ENCODE peak calls at places on chromosomes 16 and 17, in eight cellular contexts. One of them, this sample, is unnamed.

GRCh38 chr17:31724026-31724425 is 135.0 kb downstream of the COPRS start:
- DNase-seq in sigmoid colon: no peak
- DNase-seq in neural progenitor cell: no peak
- DNase-seq in psoas muscle: no peak
- DNase-seq in ascending aorta: no peak
- DNase-seq in OCI-LY7: no peak
- DNase-seq in mammary epithelial cell: peak
- DNase-seq in A549: no peak
- DNase-seq in this sample: no peak

GRCh38 chr17:38605852-38606645 is at the start of gene SRCIN1:
- DNase-seq in sigmoid colon: peak
- DNase-seq in neural progenitor cell: peak
- DNase-seq in psoas muscle: peak
- DNase-seq in ascending aorta: no peak
- DNase-seq in OCI-LY7: peak
- DNase-seq in mammary epithelial cell: peak
- DNase-seq in A549: peak
- DNase-seq in this sample: peak

GRCh38 chr16:84607694-84608093 is 10.2 kb downstream of the COTL1 start:
- DNase-seq in sigmoid colon: no peak
- DNase-seq in neural progenitor cell: no peak
- DNase-seq in psoas muscle: no peak
- DNase-seq in ascending aorta: no peak
- DNase-seq in OCI-LY7: peak
- DNase-seq in mammary epithelial cell: no peak
- DNase-seq in A549: no peak
- DNase-seq in this sample: no peak

GRCh38 chr16:72013389-72013788 is 4.8 kb downstream of the DHODH start:
- DNase-seq in sigmoid colon: no peak
- DNase-seq in neural progenitor cell: no peak
- DNase-seq in psoas muscle: peak
- DNase-seq in ascending aorta: no peak
- DNase-seq in OCI-LY7: no peak
- DNase-seq in mammary epithelial cell: peak
- DNase-seq in A549: no peak
- DNase-seq in this sample: no peak

GRCh38 chr17:66032082-66032712 is 159.7 kb downstream of the CEP112 start:
- DNase-seq in sigmoid colon: no peak
- DNase-seq in neural progenitor cell: no peak
- DNase-seq in psoas muscle: no peak
- DNase-seq in ascending aorta: no peak
- DNase-seq in OCI-LY7: no peak
- DNase-seq in mammary epithelial cell: no peak
- DNase-seq in A549: no peak
- DNase-seq in this sample: no peak

GRCh38 chr16:8849411-8850011 is 19.3 kb downstream of the CARHSP1 start:
- DNase-seq in sigmoid colon: no peak
- DNase-seq in neural progenitor cell: no peak
- DNase-seq in psoas muscle: no peak
- DNase-seq in ascending aorta: no peak
- DNase-seq in OCI-LY7: no peak
- DNase-seq in mammary epithelial cell: no peak
- DNase-seq in A549: no peak
- DNase-seq in this sample: no peak

GRCh38 chr16:64627781-64628180 is 494.1 kb downstream of the CDH11 start:
- DNase-seq in sigmoid colon: no peak
- DNase-seq in neural progenitor cell: no peak
- DNase-seq in psoas muscle: peak
- DNase-seq in ascending aorta: no peak
- DNase-seq in OCI-LY7: no peak
- DNase-seq in mammary epithelial cell: no peak
- DNase-seq in A549: no peak
- DNase-seq in this sample: no peak

GRCh38 chr16:17298238-17298637 is 172.5 kb downstream of the XYLT1 start:
- DNase-seq in sigmoid colon: no peak
- DNase-seq in neural progenitor cell: no peak
- DNase-seq in psoas muscle: no peak
- DNase-seq in ascending aorta: no peak
- DNase-seq in OCI-LY7: no peak
- DNase-seq in mammary epithelial cell: no peak
- DNase-seq in A549: no peak
- DNase-seq in this sample: no peak

GRCh38 chr16:49618955-49619354 is 237.0 kb downstream of the ZNF423 start:
- DNase-seq in sigmoid colon: peak
- DNase-seq in neural progenitor cell: no peak
- DNase-seq in psoas muscle: no peak
- DNase-seq in ascending aorta: no peak
- DNase-seq in OCI-LY7: no peak
- DNase-seq in mammary epithelial cell: no peak
- DNase-seq in A549: no peak
- DNase-seq in this sample: no peak

GRCh38 chr16:81468269-81468902 is 23.8 kb downstream of the CMIP start:
- DNase-seq in sigmoid colon: no peak
- DNase-seq in neural progenitor cell: no peak
- DNase-seq in psoas muscle: no peak
- DNase-seq in ascending aorta: no peak
- DNase-seq in OCI-LY7: no peak
- DNase-seq in mammary epithelial cell: no peak
- DNase-seq in A549: no peak
- DNase-seq in this sample: no peak

GRCh38 chr16:66426112-66427035 is 721 bp upstream of the BEAN1 start:
- DNase-seq in sigmoid colon: peak
- DNase-seq in neural progenitor cell: peak
- DNase-seq in psoas muscle: no peak
- DNase-seq in ascending aorta: no peak
- DNase-seq in OCI-LY7: no peak
- DNase-seq in mammary epithelial cell: no peak
- DNase-seq in A549: no peak
- DNase-seq in this sample: no peak

GRCh38 chr16:47694543-47694942 is 233.4 kb downstream of the PHKB start:
- DNase-seq in sigmoid colon: no peak
- DNase-seq in neural progenitor cell: peak
- DNase-seq in psoas muscle: no peak
- DNase-seq in ascending aorta: no peak
- DNase-seq in OCI-LY7: peak
- DNase-seq in mammary epithelial cell: no peak
- DNase-seq in A549: no peak
- DNase-seq in this sample: no peak

GRCh38 chr17:49980703-49981197 is 11.8 kb downstream of the DLX4 start:
- DNase-seq in sigmoid colon: no peak
- DNase-seq in neural progenitor cell: peak
- DNase-seq in psoas muscle: no peak
- DNase-seq in ascending aorta: no peak
- DNase-seq in OCI-LY7: no peak
- DNase-seq in mammary epithelial cell: peak
- DNase-seq in A549: no peak
- DNase-seq in this sample: no peak

GRCh38 chr16:81625544-81626152 is 153.4 kb upstream of the PLCG2 start:
- DNase-seq in sigmoid colon: peak
- DNase-seq in neural progenitor cell: no peak
- DNase-seq in psoas muscle: no peak
- DNase-seq in ascending aorta: peak
- DNase-seq in OCI-LY7: no peak
- DNase-seq in mammary epithelial cell: peak
- DNase-seq in A549: no peak
- DNase-seq in this sample: no peak

GRCh38 chr17:83067718-83068261 is 11.6 kb upstream of the METRNL start:
- DNase-seq in sigmoid colon: peak
- DNase-seq in neural progenitor cell: peak
- DNase-seq in psoas muscle: no peak
- DNase-seq in ascending aorta: no peak
- DNase-seq in OCI-LY7: no peak
- DNase-seq in mammary epithelial cell: no peak
- DNase-seq in A549: peak
- DNase-seq in this sample: no peak

GRCh38 chr16:77158293-77158692 is 32.7 kb upstream of the MON1B start:
- DNase-seq in sigmoid colon: no peak
- DNase-seq in neural progenitor cell: no peak
- DNase-seq in psoas muscle: no peak
- DNase-seq in ascending aorta: no peak
- DNase-seq in OCI-LY7: no peak
- DNase-seq in mammary epithelial cell: no peak
- DNase-seq in A549: no peak
- DNase-seq in this sample: no peak

GRCh38 chr16:77905356-77905920 is 116.9 kb upstream of the CLEC3A start:
- DNase-seq in sigmoid colon: no peak
- DNase-seq in neural progenitor cell: no peak
- DNase-seq in psoas muscle: no peak
- DNase-seq in ascending aorta: no peak
- DNase-seq in OCI-LY7: no peak
- DNase-seq in mammary epithelial cell: no peak
- DNase-seq in A549: peak
- DNase-seq in this sample: no peak

GRCh38 chr17:31739300-31739699 is 119.7 kb downstream of the COPRS start:
- DNase-seq in sigmoid colon: no peak
- DNase-seq in neural progenitor cell: no peak
- DNase-seq in psoas muscle: no peak
- DNase-seq in ascending aorta: no peak
- DNase-seq in OCI-LY7: no peak
- DNase-seq in mammary epithelial cell: peak
- DNase-seq in A549: no peak
- DNase-seq in this sample: no peak

GRCh38 chr17:42843358-42843934 is 934 bp upstream of the AOC2 start:
- DNase-seq in sigmoid colon: no peak
- DNase-seq in neural progenitor cell: peak
- DNase-seq in psoas muscle: no peak
- DNase-seq in ascending aorta: no peak
- DNase-seq in OCI-LY7: peak
- DNase-seq in mammary epithelial cell: peak
- DNase-seq in A549: peak
- DNase-seq in this sample: peak

GRCh38 chr17:7885357-7886226 is 3.0 kb upstream of the CHD3 start:
- DNase-seq in sigmoid colon: peak
- DNase-seq in neural progenitor cell: peak
- DNase-seq in psoas muscle: peak
- DNase-seq in ascending aorta: no peak
- DNase-seq in OCI-LY7: peak
- DNase-seq in mammary epithelial cell: peak
- DNase-seq in A549: peak
- DNase-seq in this sample: no peak

GRCh38 chr16:59339871-59340270 is 605.8 kb upstream of the GOT2 start:
- DNase-seq in sigmoid colon: no peak
- DNase-seq in neural progenitor cell: no peak
- DNase-seq in psoas muscle: no peak
- DNase-seq in ascending aorta: no peak
- DNase-seq in OCI-LY7: no peak
- DNase-seq in mammary epithelial cell: no peak
- DNase-seq in A549: no peak
- DNase-seq in this sample: no peak

GRCh38 chr16:56601325-56601724 is 7.1 kb upstream of the MT2A start:
- DNase-seq in sigmoid colon: no peak
- DNase-seq in neural progenitor cell: peak
- DNase-seq in psoas muscle: peak
- DNase-seq in ascending aorta: no peak
- DNase-seq in OCI-LY7: no peak
- DNase-seq in mammary epithelial cell: no peak
- DNase-seq in A549: no peak
- DNase-seq in this sample: no peak

DNA sequence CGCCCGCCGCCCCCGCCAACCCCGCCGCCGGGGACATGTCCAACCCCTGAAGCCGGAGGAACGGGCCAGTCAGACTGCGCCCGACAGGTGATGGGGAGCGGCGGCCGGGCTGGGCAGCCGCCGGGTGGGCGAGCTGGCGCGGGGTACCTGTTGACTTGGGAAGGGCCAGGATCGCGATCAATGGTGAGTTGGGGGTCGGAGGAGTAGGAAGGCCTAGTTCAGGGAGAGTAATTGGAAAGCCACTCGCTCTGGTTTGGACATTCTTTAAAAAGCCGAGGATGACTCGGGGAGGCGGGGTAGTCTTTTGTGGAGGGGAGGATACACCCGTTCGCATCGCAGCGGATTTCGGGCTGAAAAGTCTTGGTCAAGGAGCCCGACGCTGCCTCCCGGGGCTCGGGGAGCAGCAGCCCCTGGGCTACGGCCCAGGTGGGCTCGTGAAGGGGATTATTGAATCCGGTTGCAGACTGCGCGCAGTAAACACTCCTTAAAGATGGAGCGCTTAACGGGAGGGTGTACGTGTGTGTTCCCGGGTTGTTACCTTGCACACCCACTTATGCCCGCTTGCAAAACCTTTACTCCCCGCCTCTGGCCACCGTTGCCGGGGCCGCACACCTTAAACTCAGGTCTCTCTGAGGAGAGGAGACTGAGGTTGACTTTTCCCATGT is 123.8 kb downstream of the GOSR1 start:
- DNase-seq in sigmoid colon: no peak
- DNase-seq in neural progenitor cell: peak
- DNase-seq in psoas muscle: no peak
- DNase-seq in ascending aorta: no peak
- DNase-seq in OCI-LY7: peak
- DNase-seq in mammary epithelial cell: peak
- DNase-seq in A549: peak
- DNase-seq in this sample: peak
- H3K27ac ChIP-seq in sigmoid colon: peak
- H3K27ac ChIP-seq in neural progenitor cell: peak
- H3K27ac ChIP-seq in psoas muscle: peak
- H3K27ac ChIP-seq in ascending aorta: peak
- H3K27ac ChIP-seq in OCI-LY7: peak
- H3K27ac ChIP-seq in mammary epithelial cell: peak
- H3K27ac ChIP-seq in A549: peak
- H3K27ac ChIP-seq in this sample: peak

GRCh38 chr17:40490289-40490853 is 11.1 kb downstream of the TNS4 start:
- DNase-seq in sigmoid colon: peak
- DNase-seq in neural progenitor cell: peak
- DNase-seq in psoas muscle: peak
- DNase-seq in ascending aorta: no peak
- DNase-seq in OCI-LY7: peak
- DNase-seq in mammary epithelial cell: peak
- DNase-seq in A549: no peak
- DNase-seq in this sample: no peak
- H3K4me3 ChIP-seq in sigmoid colon: no peak
- H3K4me3 ChIP-seq in neural progenitor cell: no peak
- H3K4me3 ChIP-seq in psoas muscle: no peak
- H3K4me3 ChIP-seq in ascending aorta: no peak
- H3K4me3 ChIP-seq in OCI-LY7: no peak
- H3K4me3 ChIP-seq in mammary epithelial cell: no peak
- H3K4me3 ChIP-seq in A549: no peak
- H3K4me3 ChIP-seq in this sample: no peak

GRCh38 chr17:12619444-12620199 is 46.1 kb upstream of the MYOCD start:
- DNase-seq in sigmoid colon: no peak
- DNase-seq in neural progenitor cell: no peak
- DNase-seq in psoas muscle: no peak
- DNase-seq in ascending aorta: no peak
- DNase-seq in OCI-LY7: no peak
- DNase-seq in mammary epithelial cell: no peak
- DNase-seq in A549: no peak
- DNase-seq in this sample: no peak
- H3K27ac ChIP-seq in sigmoid colon: no peak
- H3K27ac ChIP-seq in neural progenitor cell: no peak
- H3K27ac ChIP-seq in psoas muscle: no peak
- H3K27ac ChIP-seq in ascending aorta: no peak
- H3K27ac ChIP-seq in OCI-LY7: no peak
- H3K27ac ChIP-seq in mammary epithelial cell: no peak
- H3K27ac ChIP-seq in A549: peak
- H3K27ac ChIP-seq in this sample: no peak

DNA sequence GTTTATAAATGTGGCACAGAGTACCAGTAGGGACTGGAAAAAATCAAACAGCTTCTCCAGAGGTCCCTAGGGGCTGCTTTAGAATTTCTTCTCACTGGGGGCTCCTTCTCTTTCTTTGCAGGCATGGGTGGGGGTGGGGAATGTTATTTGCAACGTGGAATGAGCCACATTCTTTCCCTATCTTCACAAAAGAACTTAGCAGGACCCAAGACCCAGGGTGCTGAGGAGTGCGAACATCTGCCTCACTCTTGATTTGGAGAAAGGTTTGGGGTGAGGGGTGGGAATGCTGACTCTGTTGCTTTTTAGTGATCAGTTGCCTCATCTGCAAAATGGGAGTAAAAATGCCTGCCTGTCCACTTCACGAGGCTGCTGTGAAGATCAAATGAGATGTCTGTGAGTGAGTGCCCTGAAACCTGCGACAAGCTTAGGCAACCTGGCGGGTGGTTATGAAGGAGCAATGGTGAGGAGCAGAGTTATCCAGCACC is 10.8 kb upstream of the PIPOX start:
- DNase-seq in sigmoid colon: no peak
- DNase-seq in neural progenitor cell: no peak
- DNase-seq in psoas muscle: no peak
- DNase-seq in ascending aorta: no peak
- DNase-seq in OCI-LY7: no peak
- DNase-seq in mammary epithelial cell: no peak
- DNase-seq in A549: no peak
- DNase-seq in this sample: no peak
- H3K4me3 ChIP-seq in sigmoid colon: no peak
- H3K4me3 ChIP-seq in neural progenitor cell: peak
- H3K4me3 ChIP-seq in psoas muscle: no peak
- H3K4me3 ChIP-seq in ascending aorta: no peak
- H3K4me3 ChIP-seq in OCI-LY7: no peak
- H3K4me3 ChIP-seq in mammary epithelial cell: no peak
- H3K4me3 ChIP-seq in A549: no peak
- H3K4me3 ChIP-seq in this sample: no peak